ENCODE peak calls at places on chromosome 21, in four cellular contexts. R is heart left ventricle, O is AG09309, L is body of pancreas. B is an unnamed sample.

GRCh38 chr21:42515708-42516502 is 2.3 kb downstream of the SLC37A1 start:
- DNase-seq in R (no peak), O (no peak), L (peak), B (peak)

GRCh38 chr21:41868062-41868710 is 11.0 kb downstream of the PRDM15 start:
- DNase-seq in L (no peak), R (no peak), O (no peak), B (no peak)

GRCh38 chr21:26127918-26128317 is 42.7 kb downstream of the APP start:
- DNase-seq in O (no peak), L (peak), R (peak), B (peak)

GRCh38 chr21:43322805-43323204 is 104.1 kb downstream of the SIK1 start:
- DNase-seq in R (no peak), O (no peak), L (no peak), B (no peak)

GRCh38 chr21:44279621-44280260 is 5.9 kb upstream of the AIRE start:
- DNase-seq in R (no peak), O (no peak), L (no peak), B (no peak)

GRCh38 chr21:42614391-42614790 is 39.0 kb upstream of the PDE9A start:
- DNase-seq in R (no peak), O (no peak), L (no peak), B (no peak)

GRCh38 chr21:43585924-43586411 is 73.3 kb downstream of the HSF2BP start:
- DNase-seq in O (peak), R (peak), L (peak), B (peak)

GRCh38 chr21:18917602-18918001 is 514.0 kb upstream of the TMPRSS15 start:
- DNase-seq in O (no peak), R (no peak), L (peak), B (no peak)

GRCh38 chr21:18951291-18952038 is 547.9 kb upstream of the TMPRSS15 start:
- DNase-seq in R (no peak), O (no peak), L (peak), B (peak)

GRCh38 chr21:42310411-42311001 is 4.7 kb downstream of the TFF3 start:
- DNase-seq in R (no peak), L (no peak), O (no peak), B (peak)

GRCh38 chr21:38995755-38996154 is 187.5 kb downstream of the PSMG1 start:
- DNase-seq in O (no peak), R (no peak), L (no peak), B (peak)

GRCh38 chr21:33028759-33029511 is 3.2 kb downstream of the OLIG2 start:
- DNase-seq in O (no peak), R (no peak), L (no peak), B (no peak)

GRCh38 chr21:38567577-38568360 is 69.5 kb upstream of the ERG start:
- DNase-seq in R (no peak), O (peak), L (no peak), B (no peak)

GRCh38 chr21:40841524-40842196 is 5.3 kb downstream of the DSCAM start:
- DNase-seq in L (peak), R (peak), O (no peak), B (peak)

GRCh38 chr21:42426424-42426823 is 22.7 kb downstream of the UBASH3A start:
- DNase-seq in R (no peak), O (no peak), L (peak), B (no peak)

GRCh38 chr21:29181799-29182470 is 51.5 kb downstream of the MAP3K7CL start:
- DNase-seq in L (peak), O (peak), R (peak), B (peak)

GRCh38 chr21:42158846-42159245 is 60.1 kb upstream of the ABCG1 start:
- DNase-seq in O (no peak), L (no peak), R (no peak), B (no peak)

GRCh38 chr21:25421327-25422028 is 185.8 kb downstream of the MRPL39 start:
- DNase-seq in L (peak), R (no peak), O (peak), B (peak)

GRCh38 chr21:42466700-42467612 is 29.1 kb downstream of the RSPH1 start:
- DNase-seq in O (no peak), R (no peak), L (peak), B (peak)

GRCh38 chr21:28821276-28822063 is 171.2 kb downstream of the LTN1 start:
- DNase-seq in O (no peak), L (no peak), R (no peak), B (no peak)

GRCh38 chr21:17119466-17120297 is 393.2 kb upstream of the CXADR start:
- DNase-seq in O (no peak), L (no peak), R (no peak), B (no peak)

GRCh38 chr21:17802568-17802967 is 16.6 kb downstream of the C21orf91 start:
- DNase-seq in L (no peak), O (no peak), R (no peak), B (no peak)

GRCh38 chr21:14453339-14453738 is 70.4 kb upstream of the HSPA13 start:
- DNase-seq in O (no peak), L (no peak), R (no peak), B (peak)

GRCh38 chr21:26072891-26073615 is 97.5 kb downstream of the APP start:
- DNase-seq in L (no peak), R (no peak), O (peak), B (no peak)

GRCh38 chr21:40511976-40512375 is 335.0 kb downstream of the DSCAM start:
- DNase-seq in O (peak), L (no peak), R (no peak), B (no peak)

GRCh38 chr21:41664881-41665765 is 101.7 kb downstream of the RIPK4 start:
- DNase-seq in R (no peak), L (peak), O (no peak), B (peak)

GRCh38 chr21:20729376-20729775 is 268.8 kb upstream of the NCAM2 start:
- DNase-seq in R (no peak), O (no peak), L (no peak), B (no peak)

GRCh38 chr21:33057385-33057940 is 12.5 kb upstream of the OLIG1 start:
- DNase-seq in L (no peak), O (no peak), R (no peak), B (no peak)

DNA sequence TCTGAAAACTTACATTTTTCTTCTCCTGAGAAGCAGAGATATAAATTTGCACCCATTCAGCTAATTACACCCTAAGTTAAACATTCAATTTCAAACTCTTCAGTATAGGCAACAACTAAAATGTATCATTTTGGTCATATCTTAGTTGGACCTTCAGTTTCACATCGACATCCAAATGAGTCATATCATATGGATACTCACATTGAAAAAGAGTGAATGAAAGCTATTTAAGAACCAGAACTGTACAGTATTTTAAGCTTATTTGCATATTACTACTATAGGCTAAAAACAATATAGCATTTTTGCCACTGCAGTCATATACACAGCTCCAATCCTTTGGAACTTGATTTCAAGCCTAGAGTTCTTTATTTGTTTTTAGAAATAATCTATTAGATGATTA is 33.6 kb downstream of the USP25 start:
- DNase-seq in O (no peak), L (no peak), R (no peak), B (no peak)
- H3K4me3 ChIP-seq in O (no peak), L (no peak), R (no peak), B (no peak)

GRCh38 chr21:36861595-36861883 is 104.9 kb downstream of the HLCS start:
- DNase-seq in L (no peak), O (no peak), R (no peak), B (no peak)
- H3K4me3 ChIP-seq in L (no peak), O (no peak), R (no peak), B (no peak)

DNA sequence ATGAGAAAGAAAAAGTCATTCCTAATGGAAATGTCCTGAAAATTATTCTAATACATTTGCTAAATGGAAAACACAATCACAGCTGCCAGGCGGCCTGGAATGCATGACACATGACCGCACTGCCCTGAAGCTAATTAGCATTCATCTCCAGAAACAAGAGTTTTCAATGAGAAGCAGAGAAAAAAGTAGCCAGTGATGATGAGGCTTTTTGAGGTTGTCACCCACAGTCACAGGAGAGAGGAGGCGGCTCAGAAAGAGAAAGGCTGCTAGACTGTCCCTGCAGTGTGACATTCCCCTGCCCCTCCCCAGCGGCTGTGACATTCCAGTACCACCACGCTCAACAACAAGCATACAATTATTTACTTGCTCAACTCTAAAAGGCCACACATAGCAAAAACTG is 122.9 kb upstream of the KRTAP19-8 start:
- DNase-seq in L (no peak), R (no peak), O (no peak), B (no peak)
- H3K4me3 ChIP-seq in L (no peak), R (no peak), O (no peak), B (no peak)

GRCh38 chr21:45555251-45555556 is 13.0 kb upstream of the SLC19A1 start:
- DNase-seq in R (no peak), L (no peak), O (no peak), B (no peak)
- H3K4me3 ChIP-seq in R (peak), L (peak), O (peak), B (peak)

DNA sequence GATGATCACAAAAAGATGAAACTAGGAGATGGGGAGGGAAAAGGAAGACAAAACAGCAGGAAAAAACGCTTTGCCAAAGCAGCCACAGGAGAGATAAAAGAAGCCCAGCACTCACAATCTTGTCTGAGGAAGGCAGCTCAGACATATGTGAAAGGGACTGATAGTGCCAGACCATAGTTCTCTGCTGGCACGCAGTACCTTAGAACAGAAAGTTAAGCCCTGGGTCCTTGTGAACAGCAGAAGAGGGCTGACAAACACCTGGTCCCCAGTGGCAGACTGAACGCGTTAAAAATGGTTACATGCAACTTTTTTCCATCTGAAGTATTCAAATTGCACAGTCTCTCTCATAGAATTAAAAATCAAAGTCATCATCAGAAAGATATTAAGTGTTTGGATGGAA is 433.2 kb upstream of the ADAMTS5 start:
- DNase-seq in L (no peak), R (no peak), O (no peak), B (peak)
- H3K4me3 ChIP-seq in L (no peak), R (no peak), O (no peak), B (no peak)

GRCh38 chr21:35849131-35849530 is 211.2 kb downstream of the SETD4 start:
- DNase-seq in R (no peak), O (no peak), L (no peak), B (no peak)

GRCh38 chr21:35853321-35853922 is 206.9 kb downstream of the SETD4 start:
- DNase-seq in R (no peak), L (no peak), O (no peak), B (no peak)

GRCh38 chr21:35852820-35853219 is 207.5 kb downstream of the SETD4 start:
- DNase-seq in O (no peak), L (no peak), R (no peak), B (peak)

GRCh38 chr21:35850542-35851103 is 209.7 kb downstream of the SETD4 start:
- DNase-seq in L (peak), R (peak), O (no peak), B (no peak)

GRCh38 chr21:35850029-35850428 is 210.3 kb downstream of the SETD4 start:
- DNase-seq in O (peak), R (no peak), L (no peak), B (no peak)
- H3K4me3 ChIP-seq in O (peak), R (no peak), L (no peak), B (no peak)

B was measured in small intestine.